ENCODE peak calls at places on chromosomes 5 and 9, in four cellular contexts. J is GM12878, B is SK-N-SH, K is neural progenitor cell. Z is an unnamed sample.

GRCh38 chr5:135216813-135217154 is 182.2 kb downstream of the MACROH2A1 start:
- DNase-seq in J (no peak), B (no peak), K (peak), Z (no peak)

GRCh38 chr9:111029260-111029659 is 9.0 kb downstream of the LPAR1 start:
- DNase-seq in J (no peak), B (no peak), K (no peak), Z (no peak)

GRCh38 chr5:58999804-59000595 is 417.1 kb downstream of the RAB3C start:
- DNase-seq in J (no peak), B (peak), K (peak), Z (no peak)

GRCh38 chr9:18238752-18239151 is 235.2 kb upstream of the ADAMTSL1 start:
- DNase-seq in J (no peak), B (no peak), K (no peak), Z (no peak)

GRCh38 chr9:543478-543877 is 298.0 kb upstream of the DMRT1 start:
- DNase-seq in J (no peak), B (no peak), K (no peak), Z (no peak)

GRCh38 chr9:101336091-101336490 is 48.7 kb downstream of the BAAT start:
- DNase-seq in J (no peak), B (no peak), K (no peak), Z (no peak)

GRCh38 chr5:159945359-159945758 is 29.1 kb downstream of the ADRA1B start:
- DNase-seq in J (no peak), B (no peak), K (no peak), Z (no peak)

GRCh38 chr5:97547999-97548797 is 365.2 kb upstream of the RIOK2 start:
- DNase-seq in J (peak), B (no peak), K (no peak), Z (no peak)

GRCh38 chr5:10201223-10201868 is 48.3 kb downstream of the ATPSCKMT start:
- DNase-seq in J (no peak), B (no peak), K (peak), Z (no peak)

GRCh38 chr5:141681695-141682641 is at the start of gene ARAP3:
- DNase-seq in J (no peak), B (peak), K (peak), Z (peak)

DNA sequence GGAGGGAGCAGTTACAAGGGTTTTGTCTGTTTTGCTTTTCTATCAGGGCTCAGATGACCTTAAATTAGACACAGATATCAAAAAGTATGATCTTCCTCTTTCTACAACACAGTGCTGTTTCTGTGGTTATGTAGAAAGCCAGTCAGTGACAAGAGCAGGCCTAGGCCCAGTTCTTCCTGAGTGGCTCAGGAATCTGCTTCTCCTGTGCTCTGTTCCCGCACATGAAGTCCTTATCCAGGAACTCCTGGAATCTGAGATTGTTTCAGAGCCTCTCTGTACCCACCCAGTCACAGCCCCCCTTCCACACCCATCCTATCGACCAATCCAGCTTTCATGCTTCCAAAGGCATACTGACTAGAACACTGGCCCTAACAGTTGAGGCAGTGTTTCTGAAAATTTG is 40.4 kb upstream of the SMU1 start:
- DNase-seq in J (no peak), B (no peak), K (no peak), Z (no peak)
- H2AFZ ChIP-seq in J (no peak), B (no peak), K (no peak), Z (no peak)

GRCh38 chr5:143244000-143244736 is 159.3 kb downstream of the NR3C1 start:
- DNase-seq in J (no peak), B (no peak), K (no peak), Z (peak)
- H2AFZ ChIP-seq in J (no peak), B (peak), K (no peak), Z (no peak)

DNA sequence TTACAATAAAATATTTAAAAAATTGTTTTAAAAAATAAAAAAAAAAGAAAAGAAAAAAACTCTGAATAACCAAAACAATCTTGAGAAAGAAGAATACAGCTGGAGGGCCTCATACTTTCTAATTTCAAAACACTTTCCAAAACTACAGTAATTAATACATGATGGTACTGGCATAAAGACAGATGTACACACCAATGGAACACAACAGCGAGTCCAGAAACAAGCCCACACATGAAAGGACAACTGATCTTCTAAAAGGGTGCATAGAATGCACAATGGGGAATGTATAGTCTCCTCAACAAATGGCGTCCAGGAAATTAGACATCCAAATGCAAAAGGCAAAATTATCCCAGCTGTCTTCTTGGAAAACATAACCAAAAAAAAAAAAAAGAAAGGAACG is 99.6 kb downstream of the LURAP1L start:
- DNase-seq in J (no peak), B (no peak), K (no peak), Z (no peak)
- H2AFZ ChIP-seq in J (no peak), B (no peak), K (no peak), Z (no peak)

DNA sequence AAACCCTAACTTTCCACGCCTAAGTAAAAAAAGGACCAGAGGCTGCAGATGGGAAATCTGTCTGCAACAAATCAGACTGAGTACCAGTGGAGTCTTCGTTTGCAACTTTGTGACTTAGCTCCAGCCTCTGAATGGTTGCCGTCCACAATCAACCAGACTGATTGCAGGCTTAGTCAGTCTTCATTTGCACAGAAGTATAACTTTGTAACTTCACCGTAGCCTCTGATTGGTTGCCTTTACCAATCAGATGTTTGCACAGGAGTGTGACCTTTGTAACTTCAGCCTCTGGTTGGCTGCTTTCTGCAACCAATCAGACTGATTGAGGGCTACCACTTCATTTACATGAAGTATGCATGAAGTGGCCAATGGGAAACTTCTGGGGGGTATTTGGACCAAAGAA is 53.7 kb downstream of the TGFBR1 start:
- DNase-seq in J (no peak), B (no peak), K (no peak), Z (no peak)
- H2AFZ ChIP-seq in J (no peak), B (no peak), K (peak), Z (no peak)

Z was measured in hepatocyte.